ENCODE peak calls at places on chromosome 17, in nine cellular contexts. R, U, W, F, T, Q, E, I and Z are unnamed samples.

GRCh38 chr17:76789235-76789788 is 51.4 kb downstream of the MFSD11 start:
- DNase-seq in R (no peak), U (no peak), W (peak; percentile 3), F (no peak), T (no peak), Q (no peak), E (no peak), I (no peak), Z (no peak)

GRCh38 chr17:71919181-71919580 is 201.6 kb upstream of the SOX9 start:
- DNase-seq in R (peak; percentile 54), U (peak; percentile 20), W (peak; percentile 48), F (no peak), T (no peak), Q (peak; percentile 33), E (no peak), I (no peak), Z (no peak)

GRCh38 chr17:61000911-61001310 is 323.3 kb downstream of the BCAS3 start:
- DNase-seq in R (peak; percentile 48), U (peak; percentile 67), W (no peak), F (no peak), T (peak; percentile 53), Q (no peak), E (no peak), I (peak; percentile 26), Z (no peak)

GRCh38 chr17:37339321-37339720 is 36.5 kb upstream of the C17orf78 start:
- DNase-seq in R (no peak), U (peak; percentile 14), W (no peak), F (no peak), T (no peak), Q (no peak), E (no peak), I (no peak), Z (no peak)

GRCh38 chr17:28221751-28222414 is 97.1 kb upstream of the TMEM97 start:
- DNase-seq in R (no peak), U (no peak), W (no peak), F (no peak), T (peak; percentile 48), Q (no peak), E (no peak), I (no peak), Z (no peak)

GRCh38 chr17:66661411-66661843 is 173.5 kb upstream of the CACNG5 start:
- DNase-seq in R (peak; percentile 11), U (no peak), W (peak; percentile 20), F (no peak), T (peak; percentile 63), Q (peak; percentile 46), E (no peak), I (no peak), Z (no peak)

GRCh38 chr17:76597156-76598003 is 11.7 kb upstream of the ST6GALNAC2 start:
- DNase-seq in R (no peak), U (no peak), W (no peak), F (no peak), T (no peak), Q (peak; percentile 88), E (no peak), I (no peak), Z (no peak)

GRCh38 chr17:64270885-64271284 is 7.8 kb upstream of the TEX2 start:
- DNase-seq in R (no peak), U (no peak), W (no peak), F (no peak), T (no peak), Q (no peak), E (no peak), I (no peak), Z (no peak)

GRCh38 chr17:35715416-35715815 is 16.0 kb upstream of the RASL10B start:
- DNase-seq in R (no peak), U (no peak), W (no peak), F (no peak), T (no peak), Q (no peak), E (no peak), I (no peak), Z (no peak)

GRCh38 chr17:61482467-61482866 is 30.2 kb downstream of the TBX4 start:
- DNase-seq in R (no peak), U (no peak), W (no peak), F (no peak), T (no peak), Q (no peak), E (no peak), I (no peak), Z (no peak)

GRCh38 chr17:14201087-14201486 is 35.6 kb downstream of the CDRT15 start:
- DNase-seq in R (peak; percentile 34), U (peak; percentile 26), W (no peak), F (peak; percentile 32), T (peak; percentile 52), Q (no peak), E (no peak), I (no peak), Z (no peak)

GRCh38 chr17:1047177-1047885 is 50.4 kb downstream of the TIMM22 start:
- DNase-seq in R (no peak), U (peak; percentile 20), W (no peak), F (no peak), T (peak; percentile 64), Q (no peak), E (peak; percentile 9), I (peak; percentile 78), Z (no peak)
- TF ChIP-seq CTCF in R (no peak), U (no peak), W (no peak), F (no peak), T (no peak), Q (no peak), E (no peak), I (no peak), Z (no peak)

GRCh38 chr17:17401271-17401781 is 75.5 kb upstream of the MED9 start:
- DNase-seq in R (peak; percentile 33), U (peak; percentile 65), W (peak; percentile 48), F (no peak), T (peak; percentile 43), Q (no peak), E (no peak), I (no peak), Z (no peak)
- TF ChIP-seq CTCF in R (no peak), U (peak; percentile 16), W (no peak), F (peak; percentile 58), T (no peak), Q (no peak), E (no peak), I (peak; percentile 3), Z (no peak)

GRCh38 chr17:7351665-7352558 is at the start of gene KCTD11:
- DNase-seq in R (peak; percentile 92), U (peak; percentile 95), W (peak; percentile 93), F (no peak), T (peak; percentile 91), Q (peak; percentile 87), E (peak; percentile 95), I (peak; percentile 64), Z (peak; percentile 92)
- TF ChIP-seq CTCF in R (peak; percentile 64), U (peak; percentile 58), W (peak; percentile 55), F (no peak), T (peak; percentile 56), Q (peak; percentile 65), E (peak; percentile 39), I (peak; percentile 71), Z (peak; percentile 54)

DNA sequence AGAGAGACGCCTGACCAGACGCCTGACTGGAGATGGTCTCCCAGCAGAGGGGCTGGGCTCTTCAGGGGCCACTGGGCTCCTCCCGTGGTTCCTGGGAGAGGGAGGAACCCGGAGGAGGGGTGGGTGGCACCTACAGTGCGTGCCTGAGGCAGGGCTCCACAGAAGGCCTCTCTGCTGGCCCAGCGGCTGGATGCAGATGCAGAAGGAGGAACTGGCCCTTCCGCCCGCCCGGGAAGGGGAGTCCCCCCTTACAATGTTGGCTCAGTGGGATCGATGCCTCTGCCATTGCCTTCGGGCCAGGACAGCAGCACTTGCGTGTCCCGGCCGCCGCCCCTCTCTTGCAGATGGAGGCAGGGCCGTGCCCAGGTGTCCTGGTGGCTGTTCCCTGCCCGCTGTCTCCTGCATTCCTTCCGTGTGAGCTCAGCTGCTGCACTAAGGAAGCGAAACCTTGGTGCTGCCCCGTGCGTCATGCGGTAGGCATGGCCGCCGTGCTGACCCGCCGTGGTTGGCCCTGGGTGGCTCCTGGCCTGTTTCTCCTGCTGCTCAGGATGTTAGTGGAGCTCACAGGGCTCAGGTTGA is 15.1 kb downstream of the BAIAP2 start:
- DNase-seq in R (no peak), U (no peak), W (no peak), F (no peak), T (peak; percentile 91), Q (peak; percentile 93), E (no peak), I (no peak), Z (no peak)
- TF ChIP-seq CTCF in R (no peak), U (no peak), W (no peak), F (no peak), T (no peak), Q (no peak), E (no peak), I (no peak), Z (no peak)

GRCh38 chr17:4782652-4783051 is 3.5 kb downstream of the VMO1 start:
- DNase-seq in R (no peak), U (no peak), W (no peak), F (no peak), T (no peak), Q (no peak), E (no peak), I (no peak), Z (no peak)
- TF ChIP-seq CTCF in R (no peak), U (no peak), W (no peak), F (no peak), T (no peak), Q (no peak), E (no peak), I (no peak), Z (no peak)